ENCODE peak calls at places on chromosomes 16 and 17, in nine cellular contexts. D, U, R, N, T, X, C, W and M are unnamed samples.

GRCh38 chr16:80806957-80807356 is 2.6 kb upstream of the CDYL2 start:
- DNase-seq in N (no peak), C (no peak), X (no peak), D (peak; percentile 46), T (peak; percentile 34), W (no peak), U (no peak), R (no peak), M (no peak)

GRCh38 chr16:28161626-28162025 is 50.1 kb downstream of the XPO6 start:
- DNase-seq in U (no peak), X (no peak), R (no peak), D (no peak), W (no peak), T (no peak), N (no peak), C (no peak), M (no peak)

GRCh38 chr17:11142231-11142630 is 98.8 kb upstream of the SHISA6 start:
- DNase-seq in U (no peak), R (no peak), D (no peak), T (no peak), W (no peak), C (no peak), N (no peak), X (no peak), M (no peak)

GRCh38 chr17:45867702-45868101 is 23.0 kb downstream of the SPPL2C start:
- DNase-seq in U (no peak), R (no peak), N (no peak), C (no peak), D (no peak), W (no peak), X (no peak), T (no peak), M (no peak)

GRCh38 chr16:24810951-24811843 is 34.6 kb upstream of the SLC5A11 start:
- DNase-seq in D (no peak), W (no peak), R (no peak), U (no peak), X (no peak), N (no peak), T (no peak), C (no peak), M (no peak)

GRCh38 chr16:69523571-69523970 is 42.2 kb upstream of the NFAT5 start:
- DNase-seq in R (no peak), X (no peak), C (peak; percentile 79), T (no peak), U (no peak), N (no peak), W (peak; percentile 71), D (no peak), M (no peak)

GRCh38 chr17:9050801-9051401 is 29.6 kb downstream of the NTN1 start:
- DNase-seq in X (no peak), C (no peak), U (no peak), W (no peak), N (no peak), T (no peak), D (peak; percentile 86), R (no peak), M (no peak)

GRCh38 chr16:88357306-88358032 is 25.3 kb upstream of the ZNF469 start:
- DNase-seq in W (no peak), R (no peak), T (no peak), U (no peak), C (peak; percentile 31), N (no peak), D (no peak), X (no peak), M (no peak)

GRCh38 chr17:80364091-80364691 is 50.8 kb upstream of the ENDOV start:
- DNase-seq in D (peak; percentile 24), W (no peak), C (no peak), X (no peak), R (no peak), U (no peak), N (no peak), T (no peak), M (no peak)

GRCh38 chr17:46883871-46884270 is 32.5 kb downstream of the WNT9B start:
- DNase-seq in W (no peak), N (no peak), U (no peak), T (no peak), R (no peak), D (no peak), X (no peak), C (no peak), M (no peak)

GRCh38 chr16:55853114-55853513 is 20.2 kb upstream of the CES1 start:
- DNase-seq in T (no peak), W (no peak), D (peak; percentile 42), R (no peak), X (no peak), U (no peak), N (no peak), C (no peak), M (no peak)

GRCh38 chr17:46200200-46200599 is 7.0 kb upstream of the KANSL1 start:
- DNase-seq in R (no peak), N (no peak), T (no peak), W (no peak), D (no peak), X (no peak), U (no peak), C (no peak), M (no peak)

GRCh38 chr17:30302241-30302640 is 10.5 kb upstream of the BLMH start:
- DNase-seq in R (no peak), X (no peak), D (no peak), C (no peak), U (no peak), T (no peak), W (no peak), N (no peak), M (no peak)

GRCh38 chr16:53492499-53492898 is 10.5 kb downstream of the AKTIP start:
- DNase-seq in X (no peak), N (no peak), R (no peak), T (no peak), C (no peak), D (no peak), W (no peak), U (no peak), M (no peak)

GRCh38 chr16:53489754-53490153 is 13.3 kb downstream of the AKTIP start:
- DNase-seq in D (no peak), W (no peak), X (no peak), R (no peak), N (no peak), U (no peak), T (no peak), C (no peak), M (no peak)

GRCh38 chr16:53498984-53499383 is 4.0 kb downstream of the AKTIP start:
- DNase-seq in X (no peak), W (no peak), N (no peak), T (no peak), R (no peak), U (no peak), C (no peak), D (no peak), M (no peak)

DNA sequence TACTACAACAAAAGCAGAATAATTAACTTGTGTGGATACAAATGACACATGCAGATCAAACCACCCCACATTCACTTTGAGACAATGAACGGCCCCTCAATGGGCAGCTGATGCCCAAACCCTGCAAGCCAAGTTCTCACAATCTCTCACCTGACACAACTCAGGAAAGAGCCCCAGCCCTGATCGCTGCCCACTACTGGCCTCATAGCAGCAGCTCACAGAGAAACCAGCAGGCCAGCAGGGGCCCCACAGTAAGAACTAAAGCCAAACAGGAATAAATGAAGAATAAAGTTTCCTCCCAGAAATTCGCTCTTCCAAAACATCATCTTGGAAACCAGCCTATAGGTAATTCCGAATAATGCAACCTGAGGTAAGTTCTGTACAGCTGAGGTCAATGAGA is 7.7 kb downstream of the AKTIP start:
- DNase-seq in C (no peak), D (no peak), T (no peak), R (no peak), W (no peak), X (no peak), N (no peak), U (no peak), M (no peak)
- TF ChIP-seq CTCF in C (no peak), D (peak; percentile 10), T (no peak), R (no peak), W (no peak), X (no peak), N (no peak), U (no peak), M (no peak)

GRCh38 chr17:1899403-1900000 is 69.7 kb downstream of the RPA1 start:
- DNase-seq in D (no peak), W (no peak), X (no peak), N (no peak), R (no peak), T (no peak), U (no peak), C (no peak), M (no peak)
- TF ChIP-seq CTCF in D (peak; percentile 26), W (no peak), X (no peak), N (peak; percentile 10), R (peak; percentile 57), T (no peak), U (no peak), C (no peak), M (peak; percentile 21)

GRCh38 chr16:30063893-30064745 is 1.4 kb upstream of the ALDOA start:
- DNase-seq in D (no peak), U (no peak), R (peak; percentile 23), C (peak; percentile 88), X (peak; percentile 75), T (peak; percentile 54), N (no peak), W (peak; percentile 95), M (no peak)
- TF ChIP-seq CTCF in D (no peak), U (no peak), R (no peak), C (no peak), X (peak; percentile 65), T (peak; percentile 50), N (no peak), W (no peak), M (peak; percentile 37)

DNA sequence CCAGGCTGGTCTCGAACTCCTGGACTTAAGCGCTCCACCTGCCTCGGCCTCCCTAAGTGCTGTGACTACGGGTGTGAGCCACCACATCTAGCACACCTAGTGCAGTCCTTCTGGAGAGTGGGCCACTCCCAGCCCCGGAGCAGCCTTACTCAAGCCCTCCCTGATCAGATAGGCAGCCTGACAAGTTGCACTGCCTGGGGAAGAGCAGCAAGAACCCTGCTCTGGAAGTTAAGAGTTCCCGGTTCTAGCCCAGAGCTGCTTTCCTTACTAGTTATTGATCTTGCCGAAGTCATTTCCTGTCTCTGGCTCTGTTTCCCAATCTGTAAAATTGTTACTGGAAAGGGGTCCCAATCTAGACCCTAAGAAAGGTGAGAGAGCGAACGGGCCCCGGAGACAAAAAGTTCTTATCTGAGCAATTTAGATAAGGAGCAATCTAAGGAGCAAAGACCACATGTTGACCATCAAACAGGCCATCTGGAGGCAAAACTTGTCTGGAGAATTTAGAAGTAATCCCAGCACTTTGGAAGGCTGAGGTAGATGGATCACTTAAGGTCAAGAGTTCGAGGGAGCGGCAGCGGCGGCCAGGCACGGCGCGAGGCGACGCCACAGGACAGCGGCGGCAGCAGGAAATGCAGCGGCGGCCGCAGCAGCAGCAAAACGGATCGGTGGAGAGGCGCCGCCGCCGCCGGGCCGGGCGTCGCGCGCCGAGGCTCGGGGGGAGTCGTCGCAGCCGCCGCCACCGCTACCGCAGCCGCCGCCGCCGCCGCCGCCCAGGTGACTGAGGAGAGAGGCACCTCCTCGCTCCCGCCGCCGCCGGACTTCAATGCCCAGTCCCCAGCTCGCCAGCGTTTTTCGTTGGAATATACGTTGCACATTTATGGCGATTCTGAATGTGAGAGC is 4.3 kb upstream of the NAGLU start:
- DNase-seq in C (peak; percentile 84), X (peak; percentile 75), W (no peak), N (no peak), R (peak; percentile 52), T (peak; percentile 26), U (no peak), D (peak; percentile 34), M (no peak)
- TF ChIP-seq CTCF in C (peak; percentile 31), X (peak; percentile 70), W (no peak), N (peak; percentile 58), R (peak; percentile 37), T (peak; percentile 37), U (no peak), D (peak; percentile 20), M (peak; percentile 51)